ENCODE peak calls at places on chromosomes 12 and 14, in six cellular contexts. One of them, this sample, is unnamed.

GRCh38 chr12:44873898-44874297 is 2.2 kb downstream of the NELL2 start:
- DNase-seq in neuronal stem cell: no peak
- DNase-seq in fibroblast of lung: peak
- DNase-seq in K562: no peak
- DNase-seq in endothelial cell of umbilical vein: no peak
- DNase-seq in H9: no peak
- DNase-seq in this sample: peak

GRCh38 chr12:122491991-122492390 is 8.7 kb downstream of the ZCCHC8 start:
- DNase-seq in K562: no peak
- DNase-seq in neuronal stem cell: no peak
- DNase-seq in H9: no peak
- DNase-seq in fibroblast of lung: no peak
- DNase-seq in endothelial cell of umbilical vein: no peak
- DNase-seq in this sample: no peak

GRCh38 chr12:89157413-89157812 is 194.9 kb downstream of the DUSP6 start:
- DNase-seq in neuronal stem cell: no peak
- DNase-seq in H9: no peak
- DNase-seq in fibroblast of lung: no peak
- DNase-seq in K562: no peak
- DNase-seq in endothelial cell of umbilical vein: no peak
- DNase-seq in this sample: no peak

GRCh38 chr12:93767524-93767863 is 90.3 kb downstream of the CRADD start:
- DNase-seq in neuronal stem cell: no peak
- DNase-seq in H9: no peak
- DNase-seq in K562: no peak
- DNase-seq in endothelial cell of umbilical vein: no peak
- DNase-seq in fibroblast of lung: no peak
- DNase-seq in this sample: no peak

GRCh38 chr14:22084393-22085281 is 411.0 kb upstream of the OR4E1 start:
- DNase-seq in H9: no peak
- DNase-seq in fibroblast of lung: peak
- DNase-seq in endothelial cell of umbilical vein: peak
- DNase-seq in neuronal stem cell: peak
- DNase-seq in K562: peak
- DNase-seq in this sample: peak

GRCh38 chr12:107386569-107386968 is 293.2 kb upstream of the CRY1 start:
- DNase-seq in K562: no peak
- DNase-seq in H9: no peak
- DNase-seq in neuronal stem cell: no peak
- DNase-seq in endothelial cell of umbilical vein: no peak
- DNase-seq in fibroblast of lung: no peak
- DNase-seq in this sample: no peak

GRCh38 chr12:39935839-39936238 is 170.0 kb downstream of the SLC2A13 start:
- DNase-seq in endothelial cell of umbilical vein: no peak
- DNase-seq in neuronal stem cell: no peak
- DNase-seq in fibroblast of lung: no peak
- DNase-seq in K562: no peak
- DNase-seq in H9: no peak
- DNase-seq in this sample: no peak

GRCh38 chr12:19474147-19474546 is 34.9 kb downstream of the AEBP2 start:
- DNase-seq in K562: no peak
- DNase-seq in fibroblast of lung: peak
- DNase-seq in neuronal stem cell: no peak
- DNase-seq in endothelial cell of umbilical vein: no peak
- DNase-seq in H9: no peak
- DNase-seq in this sample: peak

GRCh38 chr14:58104808-58105207 is 47.2 kb downstream of the ARMH4 start:
- DNase-seq in neuronal stem cell: no peak
- DNase-seq in fibroblast of lung: peak
- DNase-seq in K562: no peak
- DNase-seq in H9: no peak
- DNase-seq in endothelial cell of umbilical vein: peak
- DNase-seq in this sample: peak

GRCh38 chr14:21023817-21024667 is 819 bp downstream of the NDRG2 start:
- DNase-seq in neuronal stem cell: no peak
- DNase-seq in H9: no peak
- DNase-seq in fibroblast of lung: no peak
- DNase-seq in K562: no peak
- DNase-seq in endothelial cell of umbilical vein: no peak
- DNase-seq in this sample: no peak

GRCh38 chr12:58368001-58368400 is 426.6 kb downstream of the ATP23 start:
- DNase-seq in neuronal stem cell: no peak
- DNase-seq in H9: no peak
- DNase-seq in fibroblast of lung: no peak
- DNase-seq in K562: no peak
- DNase-seq in endothelial cell of umbilical vein: no peak
- DNase-seq in this sample: peak
- H2AFZ ChIP-seq in neuronal stem cell: no peak
- H2AFZ ChIP-seq in H9: no peak
- H2AFZ ChIP-seq in fibroblast of lung: no peak
- H2AFZ ChIP-seq in K562: no peak
- H2AFZ ChIP-seq in endothelial cell of umbilical vein: no peak
- H2AFZ ChIP-seq in this sample: peak

DNA sequence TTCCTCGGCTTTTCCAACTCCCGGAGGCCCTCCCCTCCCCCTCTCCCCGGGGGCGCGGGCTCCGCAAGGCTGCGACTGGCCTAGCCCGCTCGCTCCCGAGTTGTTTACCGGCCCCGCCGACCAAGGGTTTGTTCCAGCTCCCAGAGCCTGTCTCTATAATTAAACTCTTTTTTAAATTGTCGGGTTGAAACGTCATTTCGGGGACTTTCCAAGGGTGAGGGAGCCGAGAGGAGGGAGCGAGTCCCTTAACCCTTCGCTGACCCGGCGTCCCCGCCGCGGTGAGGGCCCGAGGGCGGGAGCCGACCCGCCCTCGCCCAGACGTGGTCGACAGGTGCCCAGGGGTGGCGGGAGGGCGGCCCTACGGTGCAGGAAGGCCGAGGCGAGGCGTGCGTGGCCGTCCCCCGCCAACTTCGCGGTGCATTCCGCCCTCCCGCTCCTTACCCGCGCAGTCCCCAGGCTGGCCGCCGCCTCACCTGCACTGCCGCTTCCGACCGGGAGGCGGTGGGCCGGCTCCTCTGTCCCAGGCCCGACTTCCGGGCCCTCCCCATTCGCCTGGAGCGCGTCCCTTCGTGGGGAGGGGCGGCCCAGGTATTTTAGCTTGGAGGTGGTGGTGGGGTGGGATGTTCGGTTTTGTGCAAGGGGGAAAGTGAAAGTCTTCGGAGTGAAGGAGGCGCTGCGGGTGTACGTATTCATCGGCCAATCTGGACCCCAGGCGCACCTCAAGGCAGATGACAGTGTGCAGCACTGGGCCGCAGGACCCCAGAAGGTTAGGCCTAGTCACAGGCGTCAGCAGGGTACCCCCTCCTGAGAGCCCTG is 2.9 kb upstream of the ZFP36L1 start:
- DNase-seq in endothelial cell of umbilical vein: peak
- DNase-seq in K562: peak
- DNase-seq in fibroblast of lung: peak
- DNase-seq in neuronal stem cell: no peak
- DNase-seq in H9: peak
- DNase-seq in this sample: peak
- H3K9ac ChIP-seq in endothelial cell of umbilical vein: peak
- H3K9ac ChIP-seq in K562: peak
- H3K9ac ChIP-seq in fibroblast of lung: peak
- H3K9ac ChIP-seq in neuronal stem cell: peak
- H3K9ac ChIP-seq in H9: peak
- H3K9ac ChIP-seq in this sample: peak

GRCh38 chr14:23320584-23321571 is at the start of gene PABPN1:
- DNase-seq in H9: peak
- DNase-seq in K562: peak
- DNase-seq in endothelial cell of umbilical vein: peak
- DNase-seq in fibroblast of lung: peak
- DNase-seq in neuronal stem cell: peak
- DNase-seq in this sample: peak

GRCh38 chr14:23316300-23316699 is 5.0 kb upstream of the PABPN1 start:
- DNase-seq in K562: no peak
- DNase-seq in fibroblast of lung: no peak
- DNase-seq in endothelial cell of umbilical vein: no peak
- DNase-seq in neuronal stem cell: no peak
- DNase-seq in H9: no peak
- DNase-seq in this sample: no peak

GRCh38 chr14:23322568-23323517 is 1.6 kb downstream of the PABPN1 start:
- DNase-seq in H9: no peak
- DNase-seq in neuronal stem cell: no peak
- DNase-seq in fibroblast of lung: no peak
- DNase-seq in K562: no peak
- DNase-seq in endothelial cell of umbilical vein: no peak
- DNase-seq in this sample: no peak

GRCh38 chr14:23321572-23322547 is 603 bp downstream of the PABPN1 start:
- DNase-seq in endothelial cell of umbilical vein: peak
- DNase-seq in fibroblast of lung: peak
- DNase-seq in K562: peak
- DNase-seq in neuronal stem cell: peak
- DNase-seq in H9: no peak
- DNase-seq in this sample: peak

DNA sequence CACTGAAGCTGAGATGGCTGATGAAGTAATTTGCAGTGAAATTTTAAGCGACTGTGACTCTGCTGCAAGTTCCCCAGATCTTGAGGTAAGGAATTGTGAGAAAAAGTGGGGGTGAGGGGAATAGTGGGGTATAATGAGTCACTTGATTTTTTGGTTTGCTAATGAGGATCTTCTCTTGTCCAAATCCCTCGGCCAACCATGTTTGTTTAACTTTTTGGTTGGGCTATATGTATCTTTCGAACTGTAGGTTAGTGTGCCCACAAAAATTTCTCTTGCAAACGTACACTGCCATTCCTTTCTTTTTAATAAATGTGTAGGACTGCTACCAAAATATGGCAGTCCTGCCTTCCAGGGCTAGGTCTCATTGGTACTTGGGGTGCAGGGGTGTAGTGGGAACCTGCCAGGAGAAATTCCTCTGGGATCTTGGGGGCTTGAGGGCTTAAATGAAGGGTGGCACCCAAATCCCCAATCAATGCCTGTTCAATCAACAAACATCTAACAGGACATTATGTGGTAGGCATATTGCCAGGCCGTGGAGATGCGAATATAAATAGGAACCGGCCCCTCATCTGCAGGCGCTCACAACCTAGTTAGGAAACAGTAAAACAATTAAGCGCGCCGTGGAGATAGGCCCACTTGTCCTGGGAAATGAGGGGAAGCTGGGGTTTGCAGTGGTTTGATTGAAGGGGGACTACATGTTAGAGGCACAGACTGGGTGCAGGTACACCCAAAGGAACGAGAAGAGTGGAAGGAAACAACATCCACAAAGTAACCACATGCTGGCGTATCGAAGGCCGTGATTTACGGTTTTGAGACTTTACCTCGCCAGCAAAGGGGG is 1.3 kb upstream of the PABPN1 start:
- DNase-seq in neuronal stem cell: no peak
- DNase-seq in K562: no peak
- DNase-seq in endothelial cell of umbilical vein: no peak
- DNase-seq in fibroblast of lung: no peak
- DNase-seq in H9: no peak
- DNase-seq in this sample: no peak
- H2AFZ ChIP-seq in neuronal stem cell: peak
- H2AFZ ChIP-seq in K562: peak
- H2AFZ ChIP-seq in endothelial cell of umbilical vein: peak
- H2AFZ ChIP-seq in fibroblast of lung: no peak
- H2AFZ ChIP-seq in H9: no peak
- H2AFZ ChIP-seq in this sample: peak

GRCh38 chr12:27246774-27247173 is 2.7 kb downstream of the STK38L start:
- DNase-seq in fibroblast of lung: no peak
- DNase-seq in H9: no peak
- DNase-seq in neuronal stem cell: no peak
- DNase-seq in K562: no peak
- DNase-seq in endothelial cell of umbilical vein: peak
- DNase-seq in this sample: no peak
- H3K9ac ChIP-seq in fibroblast of lung: no peak
- H3K9ac ChIP-seq in H9: no peak
- H3K9ac ChIP-seq in neuronal stem cell: no peak
- H3K9ac ChIP-seq in K562: no peak
- H3K9ac ChIP-seq in endothelial cell of umbilical vein: no peak
- H3K9ac ChIP-seq in this sample: peak

DNA sequence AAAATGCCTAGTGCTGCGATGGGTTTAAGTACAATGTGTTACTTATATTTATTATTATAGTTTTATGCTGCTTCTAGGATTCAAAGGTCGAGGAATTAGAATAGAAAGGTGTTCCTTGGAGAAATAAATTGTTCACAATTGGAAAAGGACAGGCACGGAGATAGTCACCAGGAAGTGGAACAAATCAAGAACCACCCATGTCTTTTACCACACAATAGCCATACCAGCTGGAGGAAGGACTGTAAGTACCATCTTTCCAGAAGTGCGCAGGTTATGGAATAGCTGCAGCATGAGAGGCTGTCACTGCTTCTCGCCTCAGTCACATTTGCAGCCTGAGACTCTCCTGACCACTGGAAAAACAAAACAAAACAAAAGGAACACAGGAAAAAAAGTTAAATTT is 40.5 kb upstream of the MANSC4 start:
- DNase-seq in neuronal stem cell: no peak
- DNase-seq in K562: no peak
- DNase-seq in fibroblast of lung: no peak
- DNase-seq in endothelial cell of umbilical vein: peak
- DNase-seq in H9: no peak
- DNase-seq in this sample: no peak
- H2AFZ ChIP-seq in neuronal stem cell: no peak
- H2AFZ ChIP-seq in K562: no peak
- H2AFZ ChIP-seq in fibroblast of lung: peak
- H2AFZ ChIP-seq in endothelial cell of umbilical vein: peak
- H2AFZ ChIP-seq in H9: no peak
- H2AFZ ChIP-seq in this sample: no peak

DNA sequence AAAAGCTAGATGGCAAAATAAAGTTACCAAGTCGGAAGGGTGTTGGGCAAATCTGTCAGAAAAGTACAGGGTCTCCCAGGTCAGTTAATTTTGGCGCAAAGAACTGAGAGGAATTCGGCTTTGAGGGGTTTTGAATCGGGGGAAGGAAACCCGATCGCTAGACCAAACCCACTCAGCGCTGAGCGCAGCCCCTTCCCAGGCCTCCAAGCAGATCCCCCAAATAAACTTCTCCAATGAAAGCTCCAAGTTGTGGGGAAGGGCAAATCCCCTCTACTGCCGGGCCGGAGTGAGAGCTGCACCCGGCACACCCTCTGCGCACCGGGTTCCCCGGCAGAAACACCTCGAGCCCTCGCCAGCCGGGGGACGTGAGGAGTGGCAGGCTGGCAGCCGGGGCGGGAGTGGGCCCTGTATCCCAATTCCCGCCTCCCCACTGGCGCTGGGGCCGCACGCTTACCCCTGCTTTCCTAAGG is 443 bp downstream of the E2F7 start:
- DNase-seq in H9: no peak
- DNase-seq in neuronal stem cell: no peak
- DNase-seq in fibroblast of lung: no peak
- DNase-seq in K562: peak
- DNase-seq in endothelial cell of umbilical vein: no peak
- DNase-seq in this sample: no peak
- H3K9ac ChIP-seq in H9: peak
- H3K9ac ChIP-seq in neuronal stem cell: peak
- H3K9ac ChIP-seq in fibroblast of lung: peak
- H3K9ac ChIP-seq in K562: peak
- H3K9ac ChIP-seq in endothelial cell of umbilical vein: peak
- H3K9ac ChIP-seq in this sample: peak

GRCh38 chr14:64541261-64541970 is 875 bp downstream of the HSPA2 start:
- DNase-seq in fibroblast of lung: peak
- DNase-seq in endothelial cell of umbilical vein: peak
- DNase-seq in K562: no peak
- DNase-seq in H9: no peak
- DNase-seq in neuronal stem cell: no peak
- DNase-seq in this sample: peak
- H2AFZ ChIP-seq in fibroblast of lung: peak
- H2AFZ ChIP-seq in endothelial cell of umbilical vein: peak
- H2AFZ ChIP-seq in K562: no peak
- H2AFZ ChIP-seq in H9: no peak
- H2AFZ ChIP-seq in neuronal stem cell: no peak
- H2AFZ ChIP-seq in this sample: peak

This sample was measured in GM23248.